ENCODE peak calls at places on chromosomes 3 and 15, in five cellular contexts. One of them, this sample, is unnamed.
A peak's percentile ranks its signal among the peaks of the same experiment; 100 is the strongest.

GRCh38 chr3:42263354-42264346 is 2.3 kb downstream of the CCK start:
- DNase-seq in fibroblast of mammary gland: no peak
- DNase-seq in progenitor cell of endocrine pancreas: peak; percentile 28
- DNase-seq in OCI-LY7: no peak
- DNase-seq in RWPE1: no peak
- DNase-seq in this sample: peak; percentile 17

GRCh38 chr3:104523136-104523535 is 843.6 kb upstream of the ALCAM start:
- DNase-seq in fibroblast of mammary gland: no peak
- DNase-seq in progenitor cell of endocrine pancreas: no peak
- DNase-seq in OCI-LY7: peak; percentile 48
- DNase-seq in RWPE1: no peak
- DNase-seq in this sample: no peak

GRCh38 chr3:31911124-31911523 is 69.9 kb downstream of the OSBPL10 start:
- DNase-seq in fibroblast of mammary gland: no peak
- DNase-seq in progenitor cell of endocrine pancreas: no peak
- DNase-seq in OCI-LY7: no peak
- DNase-seq in RWPE1: no peak
- DNase-seq in this sample: no peak

GRCh38 chr15:93478922-93479321 is 389.9 kb upstream of the RGMA start:
- DNase-seq in fibroblast of mammary gland: no peak
- DNase-seq in progenitor cell of endocrine pancreas: no peak
- DNase-seq in OCI-LY7: no peak
- DNase-seq in RWPE1: no peak
- DNase-seq in this sample: no peak

GRCh38 chr15:62858343-62858742 is 184.2 kb upstream of the TPM1 start:
- DNase-seq in fibroblast of mammary gland: no peak
- DNase-seq in progenitor cell of endocrine pancreas: no peak
- DNase-seq in OCI-LY7: no peak
- DNase-seq in RWPE1: no peak
- DNase-seq in this sample: no peak

GRCh38 chr3:143004823-143005222 is 3.5 kb downstream of the U2SURP start:
- DNase-seq in fibroblast of mammary gland: no peak
- DNase-seq in progenitor cell of endocrine pancreas: no peak
- DNase-seq in OCI-LY7: no peak
- DNase-seq in RWPE1: no peak
- DNase-seq in this sample: no peak

GRCh38 chr3:52339612-52340011 is 23.5 kb downstream of the DNAH1 start:
- DNase-seq in fibroblast of mammary gland: peak; percentile 88
- DNase-seq in progenitor cell of endocrine pancreas: peak; percentile 48
- DNase-seq in OCI-LY7: peak; percentile 84
- DNase-seq in RWPE1: peak; percentile 31
- DNase-seq in this sample: peak; percentile 76

GRCh38 chr3:154931484-154931883 is 148.6 kb upstream of the MME start:
- DNase-seq in fibroblast of mammary gland: peak; percentile 82
- DNase-seq in progenitor cell of endocrine pancreas: no peak
- DNase-seq in OCI-LY7: no peak
- DNase-seq in RWPE1: peak; percentile 6
- DNase-seq in this sample: no peak

GRCh38 chr3:124177070-124177469 is 185.1 kb upstream of the ROPN1 start:
- DNase-seq in fibroblast of mammary gland: no peak
- DNase-seq in progenitor cell of endocrine pancreas: no peak
- DNase-seq in OCI-LY7: no peak
- DNase-seq in RWPE1: no peak
- DNase-seq in this sample: no peak

GRCh38 chr3:59873576-59874230 is 823.9 kb upstream of the CFAP20DC start:
- DNase-seq in fibroblast of mammary gland: no peak
- DNase-seq in progenitor cell of endocrine pancreas: no peak
- DNase-seq in OCI-LY7: no peak
- DNase-seq in RWPE1: no peak
- DNase-seq in this sample: no peak

GRCh38 chr3:25007974-25008658 is 419.9 kb upstream of the RARB start:
- DNase-seq in fibroblast of mammary gland: peak; percentile 61
- DNase-seq in progenitor cell of endocrine pancreas: no peak
- DNase-seq in OCI-LY7: no peak
- DNase-seq in RWPE1: no peak
- DNase-seq in this sample: no peak

GRCh38 chr15:69554321-69554961 is 101.8 kb downstream of the RPLP1 start:
- DNase-seq in fibroblast of mammary gland: no peak
- DNase-seq in progenitor cell of endocrine pancreas: no peak
- DNase-seq in OCI-LY7: no peak
- DNase-seq in RWPE1: no peak
- DNase-seq in this sample: no peak

GRCh38 chr15:101256756-101257155 is 4.9 kb upstream of the CHSY1 start:
- DNase-seq in fibroblast of mammary gland: no peak
- DNase-seq in progenitor cell of endocrine pancreas: no peak
- DNase-seq in OCI-LY7: peak; percentile 34
- DNase-seq in RWPE1: no peak
- DNase-seq in this sample: no peak

GRCh38 chr15:45333550-45333949 is 44.8 kb downstream of the GATM start:
- DNase-seq in fibroblast of mammary gland: peak; percentile 38
- DNase-seq in progenitor cell of endocrine pancreas: no peak
- DNase-seq in OCI-LY7: no peak
- DNase-seq in RWPE1: no peak
- DNase-seq in this sample: no peak

GRCh38 chr15:85689729-85690128 is 105.0 kb downstream of the KLHL25 start:
- DNase-seq in fibroblast of mammary gland: peak; percentile 72
- DNase-seq in progenitor cell of endocrine pancreas: no peak
- DNase-seq in OCI-LY7: peak; percentile 89
- DNase-seq in RWPE1: no peak
- DNase-seq in this sample: no peak

GRCh38 chr15:73746883-73747282 is 6.3 kb downstream of the INSYN1 start:
- DNase-seq in fibroblast of mammary gland: no peak
- DNase-seq in progenitor cell of endocrine pancreas: no peak
- DNase-seq in OCI-LY7: no peak
- DNase-seq in RWPE1: no peak
- DNase-seq in this sample: no peak

GRCh38 chr3:89380006-89380405 is 272.6 kb downstream of the EPHA3 start:
- DNase-seq in fibroblast of mammary gland: peak; percentile 46
- DNase-seq in progenitor cell of endocrine pancreas: no peak
- DNase-seq in OCI-LY7: no peak
- DNase-seq in RWPE1: peak; percentile 45
- DNase-seq in this sample: no peak

GRCh38 chr15:67077641-67078215 is 12.3 kb downstream of the SMAD3 start:
- DNase-seq in fibroblast of mammary gland: peak; percentile 24
- DNase-seq in progenitor cell of endocrine pancreas: no peak
- DNase-seq in OCI-LY7: peak; percentile 57
- DNase-seq in RWPE1: no peak
- DNase-seq in this sample: no peak

GRCh38 chr15:25683415-25683814 is 179.7 kb downstream of the ATP10A start:
- DNase-seq in fibroblast of mammary gland: no peak
- DNase-seq in progenitor cell of endocrine pancreas: no peak
- DNase-seq in OCI-LY7: no peak
- DNase-seq in RWPE1: no peak
- DNase-seq in this sample: no peak

GRCh38 chr3:165635791-165636681 is 201.2 kb downstream of the BCHE start:
- DNase-seq in fibroblast of mammary gland: no peak
- DNase-seq in progenitor cell of endocrine pancreas: no peak
- DNase-seq in OCI-LY7: no peak
- DNase-seq in RWPE1: no peak
- DNase-seq in this sample: no peak

GRCh38 chr15:52783929-52784798 is 6.0 kb downstream of the ONECUT1 start:
- DNase-seq in fibroblast of mammary gland: peak; percentile 13
- DNase-seq in progenitor cell of endocrine pancreas: no peak
- DNase-seq in OCI-LY7: no peak
- DNase-seq in RWPE1: peak; percentile 41
- DNase-seq in this sample: no peak

GRCh38 chr3:34683851-34684250 is 885.4 kb downstream of the PDCD6IP start:
- DNase-seq in fibroblast of mammary gland: peak; percentile 40
- DNase-seq in progenitor cell of endocrine pancreas: peak; percentile 49
- DNase-seq in OCI-LY7: peak; percentile 59
- DNase-seq in RWPE1: no peak
- DNase-seq in this sample: peak; percentile 10

GRCh38 chr3:62379206-62379834 is 6.0 kb upstream of the FEZF2 start:
- DNase-seq in fibroblast of mammary gland: no peak
- DNase-seq in progenitor cell of endocrine pancreas: no peak
- DNase-seq in OCI-LY7: no peak
- DNase-seq in RWPE1: no peak
- DNase-seq in this sample: peak; percentile 12

GRCh38 chr15:39934415-39935044 is 615 bp downstream of the EIF2AK4 start:
- DNase-seq in fibroblast of mammary gland: peak; percentile 29
- DNase-seq in progenitor cell of endocrine pancreas: no peak
- DNase-seq in OCI-LY7: no peak
- DNase-seq in RWPE1: peak; percentile 20
- DNase-seq in this sample: no peak

GRCh38 chr3:143525408-143525807 is 322.9 kb downstream of the SLC9A9 start:
- DNase-seq in fibroblast of mammary gland: peak; percentile 96
- DNase-seq in progenitor cell of endocrine pancreas: no peak
- DNase-seq in OCI-LY7: no peak
- DNase-seq in RWPE1: no peak
- DNase-seq in this sample: no peak

DNA sequence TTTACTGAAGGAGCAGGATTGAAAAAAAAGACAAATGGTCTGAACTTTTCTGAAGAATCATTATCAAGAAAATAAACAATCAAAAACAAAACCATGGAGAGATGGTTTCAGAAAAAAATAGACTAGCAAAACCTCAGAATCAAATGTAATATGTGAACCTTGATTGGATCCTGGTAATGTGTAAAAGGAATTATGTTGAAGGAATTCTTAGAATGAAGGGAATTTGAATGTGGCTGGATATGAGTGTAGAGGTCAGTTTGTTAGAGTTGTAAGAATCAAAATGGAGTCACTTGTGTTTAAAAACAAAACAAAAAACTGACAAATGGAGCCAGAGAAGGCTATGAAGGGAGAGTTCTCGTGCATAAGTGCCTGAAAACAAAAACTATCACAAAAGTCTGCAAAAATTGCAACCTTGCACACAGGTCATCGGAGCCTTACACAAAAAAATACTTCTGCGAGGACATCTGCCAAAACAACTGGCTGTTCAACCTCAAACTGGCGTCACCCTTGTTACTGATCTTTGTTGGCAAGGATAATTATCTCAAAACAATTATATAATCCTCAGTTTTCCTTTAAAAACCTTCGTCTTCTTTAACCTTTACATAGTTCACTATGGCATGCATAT is 19.1 kb upstream of the ATP13A3 start:
- DNase-seq in fibroblast of mammary gland: peak; percentile 36
- DNase-seq in progenitor cell of endocrine pancreas: no peak
- DNase-seq in OCI-LY7: no peak
- DNase-seq in RWPE1: no peak
- DNase-seq in this sample: no peak
- TF ChIP-seq CTCF in fibroblast of mammary gland: no peak
- TF ChIP-seq CTCF in progenitor cell of endocrine pancreas: no peak
- TF ChIP-seq CTCF in OCI-LY7: no peak
- TF ChIP-seq CTCF in RWPE1: no peak
- TF ChIP-seq CTCF in this sample: no peak

DNA sequence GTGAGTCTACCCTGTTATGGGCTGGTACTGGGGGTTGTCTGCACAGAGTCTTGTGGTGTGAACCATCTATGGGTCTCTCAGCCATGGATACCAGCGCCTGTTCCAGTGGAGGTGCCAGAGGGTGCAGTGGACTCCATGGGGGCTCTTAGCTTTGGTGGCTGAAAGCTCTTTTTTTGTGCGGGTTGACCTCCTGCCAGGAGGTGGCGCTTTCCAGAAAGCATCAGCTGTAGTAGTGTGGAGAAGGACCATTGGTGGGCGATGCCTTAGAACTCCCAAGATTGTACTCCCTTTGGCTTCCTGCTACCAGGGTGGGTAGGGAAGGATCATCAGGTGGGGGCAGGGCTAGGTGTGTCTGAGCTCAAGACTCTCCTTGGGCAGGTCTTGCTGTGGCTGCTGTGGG is 602.6 kb downstream of the RSL24D1 start:
- DNase-seq in fibroblast of mammary gland: no peak
- DNase-seq in progenitor cell of endocrine pancreas: no peak
- DNase-seq in OCI-LY7: no peak
- DNase-seq in RWPE1: no peak
- DNase-seq in this sample: no peak
- TF ChIP-seq CTCF in fibroblast of mammary gland: no peak
- TF ChIP-seq CTCF in progenitor cell of endocrine pancreas: no peak
- TF ChIP-seq CTCF in OCI-LY7: peak; percentile 58
- TF ChIP-seq CTCF in RWPE1: no peak
- TF ChIP-seq CTCF in this sample: no peak

GRCh38 chr3:189834462-189834861 is 203.3 kb downstream of the TP63 start:
- DNase-seq in fibroblast of mammary gland: no peak
- DNase-seq in progenitor cell of endocrine pancreas: no peak
- DNase-seq in OCI-LY7: no peak
- DNase-seq in RWPE1: no peak
- DNase-seq in this sample: no peak

GRCh38 chr3:189833996-189834395 is 202.8 kb downstream of the TP63 start:
- DNase-seq in fibroblast of mammary gland: no peak
- DNase-seq in progenitor cell of endocrine pancreas: no peak
- DNase-seq in OCI-LY7: no peak
- DNase-seq in RWPE1: peak; percentile 69
- DNase-seq in this sample: no peak

GRCh38 chr3:189839576-189839975 is 208.4 kb downstream of the TP63 start:
- DNase-seq in fibroblast of mammary gland: peak; percentile 77
- DNase-seq in progenitor cell of endocrine pancreas: no peak
- DNase-seq in OCI-LY7: no peak
- DNase-seq in RWPE1: peak; percentile 34
- DNase-seq in this sample: no peak

GRCh38 chr3:189838291-189838690 is 207.1 kb downstream of the TP63 start:
- DNase-seq in fibroblast of mammary gland: no peak
- DNase-seq in progenitor cell of endocrine pancreas: no peak
- DNase-seq in OCI-LY7: peak; percentile 25
- DNase-seq in RWPE1: no peak
- DNase-seq in this sample: no peak

GRCh38 chr3:189836795-189837194 is 205.6 kb downstream of the TP63 start:
- DNase-seq in fibroblast of mammary gland: no peak
- DNase-seq in progenitor cell of endocrine pancreas: no peak
- DNase-seq in OCI-LY7: peak; percentile 8
- DNase-seq in RWPE1: no peak
- DNase-seq in this sample: no peak
- TF ChIP-seq CTCF in fibroblast of mammary gland: no peak
- TF ChIP-seq CTCF in progenitor cell of endocrine pancreas: no peak
- TF ChIP-seq CTCF in OCI-LY7: no peak
- TF ChIP-seq CTCF in RWPE1: no peak
- TF ChIP-seq CTCF in this sample: no peak

DNA sequence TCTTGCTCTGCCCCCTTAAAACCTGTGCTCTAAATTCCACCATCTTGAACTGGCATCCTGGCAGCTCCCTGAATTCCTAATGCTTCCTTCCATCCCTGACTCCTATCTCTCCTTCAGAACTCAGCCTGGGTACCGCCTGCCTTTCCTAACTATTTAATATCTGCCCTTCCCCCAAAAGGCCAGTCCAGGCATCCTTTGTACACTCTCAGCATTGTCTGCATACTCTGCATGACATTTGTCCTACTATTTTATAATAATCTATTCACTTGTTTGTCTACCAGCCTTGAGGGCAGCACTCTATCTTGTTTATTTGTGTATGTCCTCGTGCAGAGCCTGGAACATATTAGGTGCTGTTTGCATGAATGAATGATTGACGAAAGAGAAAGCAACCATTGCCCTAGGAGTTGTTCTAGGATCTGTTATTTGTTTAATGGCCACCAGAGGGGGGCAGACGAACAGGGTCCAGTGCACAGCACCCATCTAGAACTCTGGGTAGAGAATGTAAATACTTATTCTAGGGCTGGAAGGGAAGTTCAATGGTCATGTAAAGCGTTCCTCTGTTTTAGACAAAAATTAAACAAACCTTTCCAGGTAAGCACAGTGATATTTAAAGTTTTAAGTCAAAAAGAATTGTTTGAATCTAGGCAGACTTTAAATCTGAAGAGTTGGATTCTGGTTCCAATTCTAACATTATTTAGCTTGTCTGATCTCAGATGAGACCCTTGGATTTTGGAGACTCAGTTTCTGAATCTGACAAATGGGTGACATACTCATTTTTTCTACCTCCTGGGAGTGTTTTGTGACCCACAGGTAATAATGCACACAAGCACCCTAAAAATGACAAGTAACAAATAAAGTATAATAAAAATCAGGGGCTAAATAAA is 125.8 kb upstream of the GALNT15 start:
- DNase-seq in fibroblast of mammary gland: peak; percentile 87
- DNase-seq in progenitor cell of endocrine pancreas: no peak
- DNase-seq in OCI-LY7: peak; percentile 62
- DNase-seq in RWPE1: peak; percentile 59
- DNase-seq in this sample: peak; percentile 80
- TF ChIP-seq CTCF in fibroblast of mammary gland: peak; percentile 78
- TF ChIP-seq CTCF in progenitor cell of endocrine pancreas: peak; percentile 65
- TF ChIP-seq CTCF in OCI-LY7: peak; percentile 91
- TF ChIP-seq CTCF in RWPE1: peak; percentile 82
- TF ChIP-seq CTCF in this sample: peak; percentile 70

This sample was measured in GM13977.